ENCODE peak calls at places on chromosomes 2 and 18, in seven cellular contexts. One of them, this sample, is unnamed.

GRCh38 chr2:132374961-132375360 is 41.6 kb upstream of the GPR39 start:
- DNase-seq in K562: no peak
- DNase-seq in WTC11: no peak
- DNase-seq in HCT116: no peak
- DNase-seq in HepG2: no peak
- DNase-seq in GM12878: no peak
- DNase-seq in H1: no peak
- DNase-seq in this sample: no peak

GRCh38 chr2:1793001-1793867 is 48.9 kb upstream of the PXDN start:
- DNase-seq in HepG2: no peak
- DNase-seq in WTC11: no peak
- DNase-seq in HCT116: no peak
- DNase-seq in H1: no peak
- DNase-seq in GM12878: no peak
- DNase-seq in K562: no peak
- DNase-seq in this sample: no peak

GRCh38 chr18:25284861-25285574 is 66.9 kb downstream of the ZNF521 start:
- DNase-seq in WTC11: no peak
- DNase-seq in GM12878: no peak
- DNase-seq in K562: no peak
- DNase-seq in H1: no peak
- DNase-seq in HCT116: no peak
- DNase-seq in HepG2: no peak
- DNase-seq in this sample: no peak

GRCh38 chr2:179543361-179543901 is 278.8 kb upstream of the SESTD1 start:
- DNase-seq in HCT116: no peak
- DNase-seq in K562: no peak
- DNase-seq in WTC11: no peak
- DNase-seq in H1: no peak
- DNase-seq in HepG2: peak
- DNase-seq in GM12878: no peak
- DNase-seq in this sample: no peak

GRCh38 chr2:8116661-8117060 is 565.2 kb upstream of the ID2 start:
- DNase-seq in HCT116: no peak
- DNase-seq in K562: no peak
- DNase-seq in WTC11: no peak
- DNase-seq in GM12878: peak
- DNase-seq in H1: no peak
- DNase-seq in HepG2: no peak
- DNase-seq in this sample: no peak

GRCh38 chr2:148813603-148814065 is 61.4 kb upstream of the KIF5C start:
- DNase-seq in K562: peak
- DNase-seq in HCT116: no peak
- DNase-seq in GM12878: peak
- DNase-seq in H1: peak
- DNase-seq in HepG2: no peak
- DNase-seq in WTC11: peak
- DNase-seq in this sample: no peak

GRCh38 chr18:79942786-79943607 is 8.5 kb downstream of the SLC66A2 start:
- DNase-seq in HCT116: no peak
- DNase-seq in K562: no peak
- DNase-seq in HepG2: no peak
- DNase-seq in GM12878: no peak
- DNase-seq in H1: no peak
- DNase-seq in WTC11: no peak
- DNase-seq in this sample: no peak

GRCh38 chr18:69447886-69448285 is 47.2 kb downstream of the DOK6 start:
- DNase-seq in K562: no peak
- DNase-seq in HepG2: no peak
- DNase-seq in H1: no peak
- DNase-seq in GM12878: no peak
- DNase-seq in WTC11: no peak
- DNase-seq in HCT116: no peak
- DNase-seq in this sample: no peak

GRCh38 chr2:2664989-2665833 is 334.1 kb upstream of the MYT1L start:
- DNase-seq in K562: no peak
- DNase-seq in GM12878: no peak
- DNase-seq in HepG2: peak
- DNase-seq in H1: no peak
- DNase-seq in WTC11: no peak
- DNase-seq in HCT116: peak
- DNase-seq in this sample: no peak

GRCh38 chr18:66439207-66439606 is 164.7 kb downstream of the CDH19 start:
- DNase-seq in GM12878: no peak
- DNase-seq in K562: no peak
- DNase-seq in H1: no peak
- DNase-seq in WTC11: no peak
- DNase-seq in HCT116: no peak
- DNase-seq in HepG2: no peak
- DNase-seq in this sample: no peak

GRCh38 chr18:66440433-66440832 is 163.5 kb downstream of the CDH19 start:
- DNase-seq in K562: no peak
- DNase-seq in H1: no peak
- DNase-seq in HepG2: peak
- DNase-seq in HCT116: no peak
- DNase-seq in WTC11: no peak
- DNase-seq in GM12878: no peak
- DNase-seq in this sample: no peak

DNA sequence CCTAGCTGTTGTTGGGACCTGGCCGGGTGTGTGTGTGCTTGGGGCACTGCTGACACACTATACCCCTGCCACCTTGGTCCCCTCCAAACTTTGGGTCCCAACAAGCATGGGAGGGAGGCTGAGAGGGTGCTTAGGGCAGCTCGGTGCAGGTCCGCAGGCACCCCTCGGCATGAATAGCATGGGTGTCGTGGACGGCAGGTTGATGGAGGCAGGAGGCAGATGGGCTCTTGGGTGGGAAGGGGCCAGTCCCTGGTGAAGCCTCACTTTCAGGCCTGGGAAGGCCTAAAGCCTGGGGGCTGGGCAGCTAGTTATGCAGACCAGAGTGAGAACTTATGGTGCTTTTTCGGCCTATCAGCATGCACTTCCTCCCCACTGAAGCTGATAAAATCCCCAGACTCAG is 164.2 kb downstream of the CDH19 start:
- DNase-seq in WTC11: no peak
- DNase-seq in HepG2: no peak
- DNase-seq in H1: no peak
- DNase-seq in K562: no peak
- DNase-seq in HCT116: no peak
- DNase-seq in GM12878: no peak
- DNase-seq in this sample: no peak
- TF ChIP-seq SP1 in WTC11: no peak
- TF ChIP-seq SP1 in HepG2: no peak
- TF ChIP-seq SP1 in H1: no peak
- TF ChIP-seq SP1 in K562: no peak
- TF ChIP-seq SP1 in HCT116: no peak
- TF ChIP-seq SP1 in GM12878: no peak
- TF ChIP-seq SP1 in this sample: no peak

DNA sequence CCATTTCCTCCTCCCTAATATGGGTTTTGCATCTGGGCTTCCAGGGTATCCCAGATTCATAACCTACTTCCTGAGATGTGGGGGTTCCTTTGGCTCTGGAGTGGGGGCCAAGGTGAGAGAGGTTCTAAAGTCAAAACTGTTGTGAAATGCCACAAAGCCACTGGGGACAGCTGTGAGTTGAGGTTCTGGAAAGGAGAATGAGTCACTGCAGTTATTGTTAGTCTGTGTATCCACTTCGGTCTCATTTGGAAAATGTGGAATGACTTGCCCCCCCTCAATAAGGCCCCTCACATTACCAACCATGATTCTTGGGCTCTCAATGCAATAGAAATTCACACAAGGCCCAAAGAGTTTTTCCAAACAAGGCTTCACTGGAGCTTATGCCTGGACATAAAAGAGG is 51.1 kb upstream of the LGALSL start:
- DNase-seq in HCT116: no peak
- DNase-seq in WTC11: no peak
- DNase-seq in GM12878: no peak
- DNase-seq in H1: no peak
- DNase-seq in HepG2: no peak
- DNase-seq in K562: peak
- DNase-seq in this sample: no peak
- TF ChIP-seq SP1 in HCT116: no peak
- TF ChIP-seq SP1 in WTC11: no peak
- TF ChIP-seq SP1 in GM12878: no peak
- TF ChIP-seq SP1 in H1: no peak
- TF ChIP-seq SP1 in HepG2: no peak
- TF ChIP-seq SP1 in K562: no peak
- TF ChIP-seq SP1 in this sample: no peak

GRCh38 chr2:95300391-95300938 is 3.3 kb downstream of the KCNIP3 start:
- DNase-seq in HepG2: no peak
- DNase-seq in GM12878: no peak
- DNase-seq in WTC11: no peak
- DNase-seq in H1: no peak
- DNase-seq in K562: no peak
- DNase-seq in HCT116: no peak
- DNase-seq in this sample: no peak
- TF ChIP-seq SP1 in HepG2: no peak
- TF ChIP-seq SP1 in GM12878: no peak
- TF ChIP-seq SP1 in WTC11: no peak
- TF ChIP-seq SP1 in H1: no peak
- TF ChIP-seq SP1 in K562: no peak
- TF ChIP-seq SP1 in HCT116: no peak
- TF ChIP-seq SP1 in this sample: no peak

GRCh38 chr2:45264227-45265225 is 255.3 kb upstream of the SIX2 start:
- DNase-seq in WTC11: no peak
- DNase-seq in GM12878: no peak
- DNase-seq in HCT116: no peak
- DNase-seq in K562: no peak
- DNase-seq in HepG2: no peak
- DNase-seq in H1: peak
- DNase-seq in this sample: no peak
- TF ChIP-seq SP1 in WTC11: no peak
- TF ChIP-seq SP1 in GM12878: no peak
- TF ChIP-seq SP1 in HCT116: no peak
- TF ChIP-seq SP1 in K562: no peak
- TF ChIP-seq SP1 in HepG2: no peak
- TF ChIP-seq SP1 in H1: no peak
- TF ChIP-seq SP1 in this sample: no peak

This sample was measured in HEK293T.